ENCODE peak calls at places on chromosomes 6 and 20, in seven cellular contexts. Z, H, M, S, R, C and E are unnamed samples.

GRCh38 chr20:2708665-2709064 is 16.1 kb downstream of the EBF4 start:
- DNase-seq in Z (no peak), H (no peak), M (no peak), S (no peak), R (no peak), C (no peak), E (no peak)

GRCh38 chr6:157332813-157333212 is 9.5 kb upstream of the TMEM242 start:
- DNase-seq in Z (no peak), H (no peak), M (no peak), S (no peak), R (no peak), C (no peak), E (no peak)

GRCh38 chr20:38447931-38448675 is 13.0 kb upstream of the SNHG17 start:
- DNase-seq in Z (no peak), H (no peak), M (no peak), S (no peak), R (no peak), C (no peak), E (no peak)

GRCh38 chr6:16031278-16031981 is 97.5 kb upstream of the MYLIP start:
- DNase-seq in Z (no peak), H (no peak), M (no peak), S (no peak), R (no peak), C (no peak), E (no peak)

GRCh38 chr6:143950874-143951273 is 57.2 kb downstream of the PLAGL1 start:
- DNase-seq in Z (no peak), H (no peak), M (no peak), S (no peak), R (no peak), C (no peak), E (no peak)

GRCh38 chr20:3193806-3194616 is 10.5 kb downstream of the DDRGK1 start:
- DNase-seq in Z (no peak), H (no peak), M (no peak), S (no peak), R (no peak), C (no peak), E (no peak)

GRCh38 chr6:124854338-124854922 is 107.8 kb upstream of the RNF217 start:
- DNase-seq in Z (peak; percentile 11), H (peak; percentile 33), M (no peak), S (no peak), R (no peak), C (peak; percentile 10), E (peak; percentile 2)

GRCh38 chr6:6557871-6558270 is 30.6 kb upstream of the LY86 start:
- DNase-seq in Z (no peak), H (no peak), M (no peak), S (no peak), R (no peak), C (no peak), E (no peak)

GRCh38 chr6:84554706-84555105 is 209.7 kb downstream of the TBX18 start:
- DNase-seq in Z (no peak), H (no peak), M (no peak), S (no peak), R (no peak), C (no peak), E (no peak)

GRCh38 chr20:15411781-15412180 is 1074.4 kb upstream of the FLRT3 start:
- DNase-seq in Z (no peak), H (no peak), M (no peak), S (no peak), R (no peak), C (no peak), E (no peak)

GRCh38 chr20:33709398-33709797 is 10.7 kb downstream of the PXMP4 start:
- DNase-seq in Z (no peak), H (peak; percentile 33), M (no peak), S (no peak), R (no peak), C (no peak), E (no peak)

GRCh38 chr20:58700823-58701222 is 8.2 kb downstream of the NPEPL1 start:
- DNase-seq in Z (no peak), H (no peak), M (no peak), S (no peak), R (no peak), C (no peak), E (no peak)

GRCh38 chr6:144158133-144158532 is 7.8 kb downstream of the STX11 start:
- DNase-seq in Z (no peak), H (peak; percentile 55), M (peak; percentile 98), S (no peak), R (peak; percentile 76), C (peak; percentile 98), E (peak; percentile 98)

GRCh38 chr6:109998159-109998785 is 20.2 kb downstream of the GPR6 start:
- DNase-seq in Z (no peak), H (peak; percentile 1), M (no peak), S (peak; percentile 16), R (no peak), C (no peak), E (no peak)

GRCh38 chr6:104404377-104404776 is 455.3 kb downstream of the HACE1 start:
- DNase-seq in Z (no peak), H (no peak), M (peak; percentile 4), S (no peak), R (no peak), C (no peak), E (no peak)

GRCh38 chr20:64052987-64053840 is 3.8 kb upstream of the SOX18 start:
- DNase-seq in Z (no peak), H (no peak), M (no peak), S (no peak), R (no peak), C (no peak), E (no peak)

GRCh38 chr20:50792708-50793574 is 1.9 kb upstream of the BCAS4 start:
- DNase-seq in Z (no peak), H (no peak), M (no peak), S (peak; percentile 60), R (no peak), C (peak; percentile 8), E (no peak)

GRCh38 chr6:151060096-151060741 is 179.5 kb upstream of the AKAP12 start:
- DNase-seq in Z (no peak), H (peak; percentile 99), M (peak; percentile 95), S (no peak), R (peak; percentile 94), C (peak; percentile 78), E (peak; percentile 88)

GRCh38 chr20:39702716-39703349 is 740.7 kb downstream of the DHX35 start:
- DNase-seq in Z (no peak), H (no peak), M (no peak), S (no peak), R (no peak), C (no peak), E (no peak)

GRCh38 chr6:166997768-166998255 is 1.4 kb upstream of the CEP43 start:
- DNase-seq in Z (peak; percentile 59), H (peak; percentile 86), M (peak; percentile 75), S (no peak), R (peak; percentile 21), C (peak; percentile 72), E (peak; percentile 62)

GRCh38 chr6:127188752-127189151 is 70.3 kb downstream of the RSPO3 start:
- DNase-seq in Z (no peak), H (no peak), M (no peak), S (no peak), R (no peak), C (no peak), E (no peak)

GRCh38 chr6:15452182-15452941 is 206.5 kb downstream of the JARID2 start:
- DNase-seq in Z (no peak), H (no peak), M (no peak), S (no peak), R (no peak), C (no peak), E (no peak)

GRCh38 chr6:140475086-140475485 is 1100.6 kb upstream of the CITED2 start:
- DNase-seq in Z (no peak), H (peak; percentile 9), M (peak; percentile 18), S (no peak), R (no peak), C (no peak), E (no peak)

GRCh38 chr20:46545077-46545826 is 5.2 kb downstream of the OCSTAMP start:
- DNase-seq in Z (no peak), H (peak; percentile 21), M (no peak), S (no peak), R (no peak), C (peak; percentile 15), E (peak; percentile 4)

GRCh38 chr6:134288538-134289203 is 29.2 kb downstream of the SGK1 start:
- DNase-seq in Z (no peak), H (peak; percentile 92), M (peak; percentile 91), S (no peak), R (peak; percentile 84), C (peak; percentile 89), E (peak; percentile 96)

GRCh38 chr20:33262658-33263065 is 20.4 kb upstream of the BPIFB1 start:
- DNase-seq in Z (peak; percentile 51), H (peak; percentile 80), M (peak; percentile 51), S (peak; percentile 51), R (peak; percentile 1), C (peak; percentile 70), E (peak; percentile 55)

GRCh38 chr6:72784071-72784470 is 162.2 kb downstream of the KCNQ5 start:
- DNase-seq in Z (no peak), H (peak; percentile 68), M (peak; percentile 61), S (no peak), R (no peak), C (peak; percentile 73), E (peak; percentile 13)

GRCh38 chr6:149197482-149197881 is 120.0 kb upstream of the TAB2 start:
- DNase-seq in Z (no peak), H (no peak), M (no peak), S (no peak), R (no peak), C (no peak), E (no peak)

GRCh38 chr20:54254596-54254995 is 46.7 kb downstream of the PFDN4 start:
- DNase-seq in Z (no peak), H (no peak), M (no peak), S (no peak), R (no peak), C (peak; percentile 50), E (no peak)

GRCh38 chr6:23414204-23414501 is 711.9 kb upstream of the NRSN1 start:
- DNase-seq in Z (no peak), H (peak; percentile 17), M (peak; percentile 60), S (no peak), R (peak; percentile 54), C (peak; percentile 67), E (peak; percentile 38)

GRCh38 chr6:131372535-131372934 is 200.5 kb upstream of the ARG1 start:
- DNase-seq in Z (no peak), H (no peak), M (peak; percentile 39), S (no peak), R (no peak), C (no peak), E (peak; percentile 17)

GRCh38 chr20:41619360-41620115 is 1.4 kb upstream of the CHD6 start:
- DNase-seq in Z (peak; percentile 54), H (peak; percentile 9), M (no peak), S (no peak), R (no peak), C (peak; percentile 46), E (peak; percentile 36)

GRCh38 chr6:160264213-160264612 is 5.6 kb upstream of the SLC22A2 start:
- DNase-seq in Z (no peak), H (no peak), M (no peak), S (no peak), R (no peak), C (no peak), E (no peak)

GRCh38 chr20:21436186-21436585 is 38.9 kb upstream of the NKX2-4 start:
- DNase-seq in Z (no peak), H (peak; percentile 96), M (peak; percentile 92), S (no peak), R (peak; percentile 40), C (peak; percentile 65), E (peak; percentile 86)

GRCh38 chr6:156848533-156848932 is 71.4 kb downstream of the ARID1B start:
- DNase-seq in Z (peak; percentile 69), H (peak; percentile 27), M (peak; percentile 47), S (peak; percentile 44), R (no peak), C (peak; percentile 61), E (no peak)

GRCh38 chr20:38878798-38879197 is 47.4 kb upstream of the FAM83D start:
- DNase-seq in Z (no peak), H (peak; percentile 35), M (no peak), S (peak; percentile 72), R (no peak), C (peak; percentile 31), E (peak; percentile 12)

GRCh38 chr6:96814581-96814980 is 22.7 kb downstream of the GPR63 start:
- DNase-seq in Z (no peak), H (no peak), M (no peak), S (no peak), R (no peak), C (peak; percentile 6), E (no peak)